ENCODE peak calls at places on chromosome 9, in four cellular contexts. N is heart left ventricle, K is GM13977, A is AG04450. J is an unnamed sample.

GRCh38 chr9:91781116-91781515 is 168.9 kb downstream of the ROR2 start:
- DNase-seq in K (no peak), A (no peak), N (no peak), J (no peak)

GRCh38 chr9:121281614-121282291 is 13.8 kb downstream of the GSN start:
- DNase-seq in N (peak), A (no peak), K (no peak), J (no peak)

GRCh38 chr9:7656648-7657047 is 142.9 kb downstream of the DMAC1 start:
- DNase-seq in A (no peak), K (no peak), N (no peak), J (no peak)

GRCh38 chr9:21543187-21543586 is 61.1 kb upstream of the IFNE start:
- DNase-seq in A (no peak), N (no peak), K (no peak), J (no peak)

GRCh38 chr9:73780916-73781315 is 629.3 kb downstream of the ANXA1 start:
- DNase-seq in K (no peak), N (no peak), A (no peak), J (peak)

GRCh38 chr9:106878943-106879916 is 16.3 kb downstream of the ZNF462 start:
- DNase-seq in K (no peak), A (peak), N (peak), J (peak)

GRCh38 chr9:125509476-125509875 is 197.5 kb downstream of the MAPKAP1 start:
- DNase-seq in A (peak), K (no peak), N (no peak), J (peak)

GRCh38 chr9:32571969-32572899 is 725 bp downstream of the NDUFB6 start:
- DNase-seq in A (no peak), N (no peak), K (peak), J (no peak)

GRCh38 chr9:17906841-17907779 is 328.2 kb downstream of the SH3GL2 start:
- DNase-seq in K (peak), A (no peak), N (peak), J (no peak)

GRCh38 chr9:134983094-134983493 is 65.4 kb upstream of the FCN1 start:
- DNase-seq in N (peak), K (peak), A (no peak), J (no peak)

GRCh38 chr9:33506626-33507370 is 17.3 kb upstream of the ANKRD18B start:
- DNase-seq in A (peak), K (no peak), N (no peak), J (peak)

GRCh38 chr9:33210006-33210715 is 29.8 kb upstream of the SPINK4 start:
- DNase-seq in N (no peak), A (no peak), K (no peak), J (no peak)

GRCh38 chr9:134366223-134367031 is 40.2 kb downstream of the RXRA start:
- DNase-seq in A (peak), K (no peak), N (peak), J (peak)

GRCh38 chr9:90926920-90927319 is 125.3 kb downstream of the SYK start:
- DNase-seq in N (no peak), A (no peak), K (no peak), J (no peak)

GRCh38 chr9:35814106-35814840 is 569 bp downstream of the HINT2 start:
- DNase-seq in N (peak), K (peak), A (no peak), J (no peak)

GRCh38 chr9:5851445-5851844 is 18.5 kb upstream of the ERMP1 start:
- DNase-seq in N (no peak), A (no peak), K (peak), J (no peak)

GRCh38 chr9:77876091-77876490 is 155.5 kb downstream of the GNAQ start:
- DNase-seq in K (no peak), N (no peak), A (no peak), J (no peak)

GRCh38 chr9:13552606-13553215 is 273.2 kb upstream of the MPDZ start:
- DNase-seq in A (no peak), N (no peak), K (no peak), J (no peak)

GRCh38 chr9:73148447-73148937 is 3.2 kb upstream of the ANXA1 start:
- DNase-seq in A (no peak), N (no peak), K (no peak), J (peak)

GRCh38 chr9:128275198-128276007 is at the start of gene GOLGA2:
- DNase-seq in N (no peak), K (peak), A (no peak), J (no peak)

GRCh38 chr9:113661074-113661473 is 197.5 kb downstream of the RGS3 start:
- DNase-seq in K (no peak), N (no peak), A (no peak), J (no peak)

DNA sequence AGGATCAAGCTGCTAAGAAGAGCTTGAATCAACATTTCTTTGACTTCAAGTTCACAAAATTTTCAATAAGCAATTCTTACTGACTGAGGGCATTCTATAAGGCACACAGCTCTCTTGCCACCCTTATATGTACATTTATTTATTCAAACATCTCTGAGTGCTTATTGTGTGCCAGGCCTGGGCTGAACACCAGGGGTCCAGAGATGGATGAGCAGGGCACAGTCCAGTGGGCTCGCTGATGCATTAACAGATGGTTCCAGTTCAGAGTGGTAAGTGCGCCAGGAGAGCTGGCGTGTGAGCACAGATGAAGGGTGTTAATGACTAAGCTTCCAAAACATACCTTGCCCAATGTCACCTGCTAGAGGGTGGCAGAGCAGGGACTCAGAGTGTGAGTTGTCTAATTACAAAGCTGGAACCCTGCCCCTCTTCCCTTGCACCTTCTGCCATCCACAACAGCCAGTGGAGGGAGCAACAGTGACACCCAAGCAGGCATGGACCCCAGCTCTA is 24.6 kb downstream of the ALG2 start:
- DNase-seq in A (no peak), N (no peak), K (no peak), J (no peak)
- TF ChIP-seq CTCF in A (no peak), N (no peak), K (no peak), J (no peak)

GRCh38 chr9:117963493-117963892 is 259.3 kb downstream of the TLR4 start:
- DNase-seq in N (no peak), A (no peak), K (no peak), J (no peak)
- TF ChIP-seq CTCF in N (no peak), A (no peak), K (no peak), J (no peak)

DNA sequence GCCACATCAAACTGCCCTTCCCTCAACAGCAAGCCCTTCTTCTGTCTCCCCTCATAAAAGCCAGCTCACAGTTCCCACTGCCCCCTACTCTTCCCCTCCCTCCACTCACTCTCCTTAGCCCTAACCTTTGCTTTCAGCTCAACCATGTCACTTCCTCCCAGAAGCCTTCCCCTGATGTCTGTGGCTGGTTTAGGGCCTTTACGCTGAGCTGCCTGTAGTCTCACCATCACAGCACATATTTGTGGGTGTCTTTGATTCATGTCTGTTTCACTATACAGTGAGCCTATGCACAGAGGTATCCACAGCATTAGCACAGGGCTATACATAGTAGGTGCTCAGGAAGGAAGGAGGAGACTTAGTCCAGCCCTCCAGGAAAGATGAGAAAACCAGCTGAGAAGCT is 34.7 kb downstream of the C9orf50 start:
- DNase-seq in N (no peak), A (no peak), K (no peak), J (no peak)
- TF ChIP-seq CTCF in N (no peak), A (no peak), K (no peak), J (no peak)

DNA sequence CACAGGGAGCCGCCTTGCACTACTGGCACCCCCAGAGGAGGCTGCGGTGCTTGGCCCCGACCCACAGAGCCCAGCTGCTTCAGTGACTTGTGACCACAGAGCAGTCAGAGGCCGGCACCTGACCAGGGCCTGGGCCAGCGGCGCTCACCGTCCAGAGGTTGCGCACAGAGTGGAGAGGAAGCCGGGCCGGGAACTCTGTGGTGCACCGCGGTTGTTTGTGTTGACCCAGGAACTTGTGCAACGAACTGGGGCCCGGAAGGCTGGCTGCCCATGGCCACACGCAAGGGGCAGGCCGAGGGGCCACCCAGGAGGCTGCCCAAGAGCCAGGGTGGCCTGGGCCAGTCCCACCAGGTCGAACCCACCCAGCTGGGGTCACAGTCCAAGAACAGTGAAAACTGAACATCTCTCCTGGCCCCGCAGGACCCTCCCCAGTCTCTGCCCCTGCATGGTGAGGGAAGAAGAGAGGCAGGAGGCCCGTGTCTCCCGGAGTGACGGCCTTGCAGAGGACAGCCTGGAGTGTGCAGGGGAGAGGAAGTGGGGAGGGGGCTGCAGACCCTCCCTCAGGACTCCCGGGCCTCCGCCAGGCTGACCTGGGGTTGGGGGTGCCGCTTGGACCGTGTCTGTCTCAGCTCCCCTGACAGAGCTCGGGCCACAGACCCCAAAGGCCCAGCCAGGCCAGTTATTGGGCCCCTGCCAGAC is 42.8 kb upstream of the EGFL7 start:
- DNase-seq in N (peak), K (peak), A (no peak), J (no peak)
- TF ChIP-seq CTCF in N (no peak), K (no peak), A (no peak), J (no peak)

DNA sequence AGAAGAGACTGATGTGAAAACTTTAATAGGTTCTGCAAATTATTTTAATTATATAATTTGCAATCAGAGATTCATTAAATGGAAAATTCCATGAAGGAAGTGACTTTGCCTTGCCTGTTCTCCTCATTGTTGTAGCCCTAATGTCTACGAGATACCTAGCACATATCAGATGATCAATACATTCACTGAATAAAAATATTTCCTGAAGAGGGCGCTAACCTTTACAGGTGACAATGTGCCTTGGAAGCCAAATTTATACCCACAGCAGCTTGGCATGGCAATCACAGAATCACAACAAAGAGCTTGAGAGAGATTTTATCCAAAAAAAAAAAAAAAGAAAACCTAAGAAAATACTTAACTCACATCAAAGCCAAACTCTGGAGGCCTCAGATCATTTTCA is 17.4 kb downstream of the HAUS6 start:
- DNase-seq in A (no peak), K (peak), N (no peak), J (no peak)
- TF ChIP-seq CTCF in A (peak), K (peak), N (peak), J (peak)

DNA sequence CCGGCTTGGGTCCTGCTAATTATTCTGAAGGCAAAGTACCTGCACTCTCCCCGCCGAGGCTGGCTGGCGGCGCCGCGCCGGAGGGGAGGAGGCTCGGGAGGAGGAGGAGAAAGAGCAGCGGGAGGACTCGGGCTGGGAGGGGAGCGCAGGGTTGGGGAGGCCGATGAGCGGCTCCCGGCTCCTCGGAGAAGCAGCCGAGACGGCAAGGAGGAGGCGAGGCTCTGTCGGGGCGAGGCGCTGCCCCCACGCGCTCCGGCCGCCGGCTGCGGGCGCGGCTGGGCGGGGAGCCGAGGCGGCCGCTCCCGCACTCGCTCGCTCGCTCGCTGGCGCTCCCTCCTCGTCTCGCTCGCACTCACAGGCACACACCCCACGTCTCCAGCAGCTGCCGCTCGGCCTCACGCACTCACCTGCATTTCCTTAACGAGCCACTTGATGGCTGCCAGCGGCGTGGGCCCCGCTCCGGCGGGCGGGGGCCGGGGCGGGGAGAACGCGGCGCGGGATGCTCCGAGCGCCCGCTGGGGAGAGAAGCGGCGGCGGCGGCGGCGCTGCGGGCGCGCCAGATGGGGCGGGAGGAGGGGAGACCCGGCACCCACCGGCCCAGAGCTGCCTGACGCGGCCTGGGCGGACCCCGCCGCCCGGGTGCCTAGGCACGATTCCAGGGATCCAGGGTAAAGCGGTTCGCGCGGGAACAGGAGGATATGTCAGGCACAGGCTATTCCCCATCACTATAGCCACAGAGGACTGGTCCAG is at the start of gene PTPRD:
- DNase-seq in N (peak), K (peak), A (no peak), J (no peak)
- TF ChIP-seq CTCF in N (no peak), K (peak), A (no peak), J (no peak)

GRCh38 chr9:3848445-3849114 is 322.8 kb upstream of the RFX3 start:
- DNase-seq in A (no peak), N (no peak), K (no peak), J (no peak)
- TF ChIP-seq CTCF in A (no peak), N (no peak), K (peak), J (no peak)

DNA sequence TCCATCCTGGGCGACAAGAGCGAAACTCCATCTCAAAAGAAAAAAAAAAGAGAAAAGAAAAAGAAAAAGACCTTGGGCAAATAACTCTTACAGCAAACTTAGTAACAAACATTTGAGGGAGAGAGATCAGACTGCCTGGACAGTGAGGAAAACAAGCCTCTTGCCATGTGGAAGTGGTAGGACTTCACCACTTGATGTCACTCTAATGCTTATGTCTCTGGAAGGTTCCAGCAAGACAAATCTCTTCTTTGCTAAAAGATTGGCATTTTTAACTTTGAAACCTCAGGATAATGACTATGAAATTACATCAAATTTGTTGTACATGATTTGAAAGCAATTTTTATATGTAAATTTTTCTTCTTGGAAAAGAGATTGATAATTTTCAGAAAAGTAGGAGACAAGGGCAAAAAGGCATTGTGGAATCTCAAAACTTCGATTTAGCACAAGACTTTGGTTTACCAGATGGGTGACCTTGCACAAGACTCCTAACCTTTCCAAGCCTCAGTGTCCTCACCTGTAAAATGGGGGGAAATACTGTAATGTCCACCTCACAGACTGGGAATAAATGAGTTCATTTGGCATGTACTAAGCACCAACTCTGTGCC is 5.4 kb downstream of the ACTL7B start:
- DNase-seq in A (no peak), N (no peak), K (no peak), J (no peak)
- TF ChIP-seq CTCF in A (peak), N (peak), K (peak), J (peak)

GRCh38 chr9:69671904-69672827 is at the start of gene APBA1:
- DNase-seq in A (no peak), K (peak), N (peak), J (no peak)
- TF ChIP-seq CTCF in A (no peak), K (no peak), N (peak), J (peak)